ENCODE peak calls at places on chromosomes 5 and 9, in seven cellular contexts. O is T follicular helper cell, B is GF-D8, M is T-helper 1 cell, V is lower lobe of right lung, P is ureter, H is left kidney. Q is an unnamed sample.

GRCh38 chr5:143685416-143685815 is 126.5 kb upstream of the HMHB1 start:
- DNase-seq in H (no peak), M (no peak), P (no peak), B (no peak), O (no peak), V (no peak), Q (no peak)

GRCh38 chr9:27529316-27530278 is at the start of gene MOB3B:
- DNase-seq in H (peak), V (peak), P (peak), M (peak), O (peak), B (no peak), Q (peak)

GRCh38 chr5:169350759-169351240 is 49.9 kb upstream of the SLIT3 start:
- DNase-seq in P (peak), H (no peak), V (no peak), O (no peak), M (no peak), B (no peak), Q (no peak)

GRCh38 chr5:1963941-1964451 is 81.3 kb upstream of the IRX4 start:
- DNase-seq in V (no peak), P (no peak), O (no peak), B (no peak), M (no peak), H (no peak), Q (no peak)

GRCh38 chr9:89408628-89409101 is 89.2 kb downstream of the SEMA4D start:
- DNase-seq in M (peak), B (peak), P (no peak), V (no peak), O (peak), H (no peak), Q (peak)

GRCh38 chr9:127980056-127980705 is 608 bp downstream of the EEIG1 start:
- DNase-seq in V (peak), M (no peak), H (peak), B (no peak), P (no peak), O (no peak), Q (peak)

GRCh38 chr5:5104550-5104949 is 35.6 kb upstream of the ADAMTS16 start:
- DNase-seq in P (no peak), B (no peak), V (no peak), O (no peak), M (no peak), H (no peak), Q (no peak)

GRCh38 chr5:100668511-100668910 is 133.3 kb downstream of the FAM174A start:
- DNase-seq in P (no peak), M (no peak), O (no peak), H (no peak), B (no peak), V (no peak), Q (no peak)

GRCh38 chr9:89440548-89440947 is 57.4 kb downstream of the SEMA4D start:
- DNase-seq in B (peak), M (no peak), H (no peak), P (peak), V (peak), O (no peak), Q (no peak)

GRCh38 chr9:131676431-131676972 is 63.4 kb downstream of the RAPGEF1 start:
- DNase-seq in V (no peak), P (no peak), O (peak), H (no peak), B (no peak), M (peak), Q (peak)

GRCh38 chr5:78569441-78569840 is 79.1 kb downstream of the LHFPL2 start:
- DNase-seq in H (peak), M (no peak), P (peak), V (peak), B (no peak), O (no peak), Q (no peak)

Q was measured in naive thymus-derived CD8-positive, alpha-beta T cell.